ENCODE peak calls at places on chromosomes 2 and 18, in five cellular contexts. One of them, this sample, is unnamed.

GRCh38 chr18:39453882-39454281 is 1888.3 kb upstream of the CELF4 start:
- DNase-seq in colonic mucosa: no peak
- DNase-seq in psoas muscle: no peak
- DNase-seq in stomach: no peak
- DNase-seq in A549: no peak
- DNase-seq in this sample: no peak

GRCh38 chr2:145875011-145875410 is 1355.1 kb upstream of the ZEB2 start:
- DNase-seq in A549: no peak
- DNase-seq in psoas muscle: no peak
- DNase-seq in colonic mucosa: no peak
- DNase-seq in stomach: no peak
- DNase-seq in this sample: no peak

GRCh38 chr2:158561054-158561453 is 104.3 kb downstream of the PKP4 start:
- DNase-seq in colonic mucosa: no peak
- DNase-seq in psoas muscle: no peak
- DNase-seq in A549: no peak
- DNase-seq in stomach: no peak
- DNase-seq in this sample: no peak

GRCh38 chr2:217433522-217433921 is 569.3 kb downstream of the TNS1 start:
- DNase-seq in colonic mucosa: no peak
- DNase-seq in stomach: no peak
- DNase-seq in A549: no peak
- DNase-seq in psoas muscle: no peak
- DNase-seq in this sample: no peak

GRCh38 chr2:223900531-223900930 is 44.6 kb downstream of the WDFY1 start:
- DNase-seq in A549: no peak
- DNase-seq in psoas muscle: no peak
- DNase-seq in stomach: no peak
- DNase-seq in colonic mucosa: no peak
- DNase-seq in this sample: no peak

GRCh38 chr2:222641336-222641735 is 14.6 kb downstream of the FARSB start:
- DNase-seq in colonic mucosa: no peak
- DNase-seq in stomach: no peak
- DNase-seq in A549: no peak
- DNase-seq in psoas muscle: no peak
- DNase-seq in this sample: no peak

GRCh38 chr2:136639651-136640050 is 125.7 kb upstream of the THSD7B start:
- DNase-seq in colonic mucosa: no peak
- DNase-seq in psoas muscle: no peak
- DNase-seq in stomach: no peak
- DNase-seq in A549: no peak
- DNase-seq in this sample: no peak

GRCh38 chr2:237711458-237712150 is 84.2 kb downstream of the LRRFIP1 start:
- DNase-seq in colonic mucosa: no peak
- DNase-seq in A549: no peak
- DNase-seq in stomach: no peak
- DNase-seq in psoas muscle: no peak
- DNase-seq in this sample: no peak

DNA sequence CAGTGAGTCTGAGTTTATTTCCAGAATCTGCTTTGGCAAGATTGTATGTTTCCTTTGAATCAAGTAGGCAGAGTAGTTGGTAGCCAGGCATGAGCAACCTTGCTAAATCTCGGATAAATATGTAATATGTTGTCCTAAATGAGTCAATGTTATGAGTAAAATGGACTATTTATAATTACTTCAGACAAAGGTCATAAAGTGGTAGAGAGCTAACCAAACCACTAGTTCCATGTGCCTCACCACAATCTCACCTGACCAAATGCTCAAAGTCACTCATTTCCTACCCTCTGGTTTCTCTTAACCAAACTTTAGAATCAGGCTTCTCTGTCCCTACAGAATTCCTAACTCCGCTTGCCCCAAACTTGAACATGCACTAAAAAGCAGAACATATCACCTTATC is 261.2 kb upstream of the FSIP2 start:
- DNase-seq in stomach: no peak
- DNase-seq in psoas muscle: no peak
- DNase-seq in A549: no peak
- DNase-seq in colonic mucosa: no peak
- DNase-seq in this sample: no peak
- H3K27ac ChIP-seq in stomach: no peak
- H3K27ac ChIP-seq in psoas muscle: no peak
- H3K27ac ChIP-seq in A549: no peak
- H3K27ac ChIP-seq in colonic mucosa: no peak
- H3K27ac ChIP-seq in this sample: no peak

GRCh38 chr2:198059800-198060199 is 255.4 kb downstream of the PLCL1 start:
- DNase-seq in psoas muscle: no peak
- DNase-seq in colonic mucosa: no peak
- DNase-seq in stomach: no peak
- DNase-seq in A549: no peak
- DNase-seq in this sample: no peak
- H3K27ac ChIP-seq in psoas muscle: no peak
- H3K27ac ChIP-seq in colonic mucosa: no peak
- H3K27ac ChIP-seq in stomach: no peak
- H3K27ac ChIP-seq in A549: no peak
- H3K27ac ChIP-seq in this sample: no peak

GRCh38 chr2:54599326-54599710 is 124.1 kb upstream of the EML6 start:
- DNase-seq in colonic mucosa: no peak
- DNase-seq in A549: no peak
- DNase-seq in stomach: peak
- DNase-seq in psoas muscle: no peak
- DNase-seq in this sample: no peak
- H3K27ac ChIP-seq in colonic mucosa: peak
- H3K27ac ChIP-seq in A549: no peak
- H3K27ac ChIP-seq in stomach: peak
- H3K27ac ChIP-seq in psoas muscle: peak
- H3K27ac ChIP-seq in this sample: no peak

DNA sequence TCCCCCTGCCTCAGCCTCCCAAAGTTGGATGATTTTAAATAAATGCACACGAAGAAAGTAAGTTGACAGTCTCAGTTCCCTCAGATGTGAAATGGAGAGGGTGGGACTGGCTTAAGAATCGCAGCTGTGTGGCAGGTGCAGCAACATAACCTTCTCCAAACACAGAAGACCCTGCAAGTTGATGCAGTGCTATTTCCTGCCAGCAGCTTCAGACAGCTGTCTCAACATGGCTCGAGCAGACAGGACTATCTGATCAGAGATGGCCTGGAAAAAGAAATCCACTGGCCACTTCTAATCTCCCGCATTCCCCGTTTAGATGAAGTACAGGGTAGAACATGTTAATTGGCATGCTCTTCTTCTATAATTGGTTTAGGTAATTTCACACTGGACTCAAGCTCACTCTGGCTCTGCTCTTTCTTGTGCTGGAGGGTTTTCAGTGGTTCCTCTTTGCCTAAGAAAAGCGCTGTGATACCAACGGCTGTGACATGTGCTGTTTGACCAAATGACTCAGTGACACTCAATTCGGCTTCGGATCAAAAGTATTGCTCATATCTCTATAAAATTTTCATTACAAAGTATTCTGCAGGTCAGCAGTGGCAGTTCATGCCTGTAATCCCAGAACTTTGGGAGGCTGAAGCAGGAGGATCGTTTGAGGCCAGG is 40.2 kb downstream of the MYOM1 start:
- DNase-seq in stomach: no peak
- DNase-seq in colonic mucosa: no peak
- DNase-seq in psoas muscle: no peak
- DNase-seq in A549: no peak
- DNase-seq in this sample: no peak
- H3K27ac ChIP-seq in stomach: no peak
- H3K27ac ChIP-seq in colonic mucosa: no peak
- H3K27ac ChIP-seq in psoas muscle: peak
- H3K27ac ChIP-seq in A549: no peak
- H3K27ac ChIP-seq in this sample: no peak

GRCh38 chr2:99636432-99637034 is 146.7 kb upstream of the REV1 start:
- DNase-seq in A549: no peak
- DNase-seq in psoas muscle: peak
- DNase-seq in colonic mucosa: peak
- DNase-seq in stomach: no peak
- DNase-seq in this sample: peak

GRCh38 chr2:99634234-99634633 is 144.4 kb upstream of the REV1 start:
- DNase-seq in A549: no peak
- DNase-seq in colonic mucosa: no peak
- DNase-seq in stomach: no peak
- DNase-seq in psoas muscle: no peak
- DNase-seq in this sample: no peak

GRCh38 chr2:99638791-99639190 is 149.0 kb upstream of the REV1 start:
- DNase-seq in psoas muscle: no peak
- DNase-seq in A549: no peak
- DNase-seq in stomach: no peak
- DNase-seq in colonic mucosa: no peak
- DNase-seq in this sample: no peak

GRCh38 chr2:99635710-99636431 is 146.1 kb upstream of the REV1 start:
- DNase-seq in stomach: no peak
- DNase-seq in A549: no peak
- DNase-seq in psoas muscle: peak
- DNase-seq in colonic mucosa: peak
- DNase-seq in this sample: no peak

DNA sequence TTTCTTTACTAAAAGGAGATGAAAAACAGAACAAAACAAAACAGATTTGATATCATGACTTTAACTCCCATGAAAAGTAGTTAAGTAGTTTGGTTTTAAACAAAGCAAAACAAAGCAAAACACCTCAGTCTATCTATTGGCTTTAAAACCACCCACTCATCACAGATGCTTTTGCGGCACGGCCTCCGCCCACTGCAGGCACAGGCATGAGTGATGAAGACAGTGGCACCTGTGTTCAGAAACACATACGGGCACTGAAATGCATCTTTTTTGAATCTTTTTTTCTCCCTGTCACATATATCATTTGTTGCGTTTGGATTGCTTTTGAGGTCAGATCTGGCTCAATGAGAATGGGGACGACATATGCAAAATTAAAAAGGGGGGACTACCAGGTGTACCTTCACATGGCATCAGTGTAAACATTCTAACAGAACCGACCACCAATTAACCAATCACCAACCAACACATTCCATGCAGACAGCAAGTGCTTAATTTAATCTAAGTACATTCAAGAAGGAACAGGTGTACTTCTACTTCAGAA is 147.4 kb upstream of the REV1 start:
- DNase-seq in stomach: no peak
- DNase-seq in colonic mucosa: no peak
- DNase-seq in psoas muscle: no peak
- DNase-seq in A549: no peak
- DNase-seq in this sample: no peak
- H3K27ac ChIP-seq in stomach: no peak
- H3K27ac ChIP-seq in colonic mucosa: no peak
- H3K27ac ChIP-seq in psoas muscle: peak
- H3K27ac ChIP-seq in A549: no peak
- H3K27ac ChIP-seq in this sample: no peak

GRCh38 chr18:37684590-37684989 is 119.0 kb upstream of the CELF4 start:
- DNase-seq in psoas muscle: no peak
- DNase-seq in stomach: no peak
- DNase-seq in A549: no peak
- DNase-seq in colonic mucosa: no peak
- DNase-seq in this sample: no peak
- H3K27ac ChIP-seq in psoas muscle: no peak
- H3K27ac ChIP-seq in stomach: no peak
- H3K27ac ChIP-seq in A549: no peak
- H3K27ac ChIP-seq in colonic mucosa: no peak
- H3K27ac ChIP-seq in this sample: no peak

DNA sequence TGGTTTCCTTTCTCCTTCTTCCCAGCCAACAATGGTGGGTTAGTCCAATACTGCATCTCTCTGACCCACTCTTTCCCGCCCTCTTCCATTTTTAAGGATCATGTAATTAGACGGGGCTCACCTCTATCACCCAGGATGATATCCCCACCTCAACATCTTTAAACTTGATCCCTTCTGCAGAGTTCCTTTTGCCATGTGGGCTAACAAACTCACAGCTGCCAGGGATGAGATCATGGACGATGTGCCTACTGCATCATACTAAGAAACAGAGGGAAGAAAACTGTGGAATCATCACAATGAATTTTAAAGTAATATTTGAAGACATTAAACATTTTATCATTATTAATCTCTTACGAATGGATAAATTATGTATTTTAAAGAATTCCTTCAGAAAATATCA is 183.5 kb downstream of the RDH14 start:
- DNase-seq in psoas muscle: no peak
- DNase-seq in stomach: no peak
- DNase-seq in colonic mucosa: no peak
- DNase-seq in A549: no peak
- DNase-seq in this sample: no peak
- H3K27ac ChIP-seq in psoas muscle: no peak
- H3K27ac ChIP-seq in stomach: no peak
- H3K27ac ChIP-seq in colonic mucosa: no peak
- H3K27ac ChIP-seq in A549: peak
- H3K27ac ChIP-seq in this sample: no peak

This sample was measured in substantia nigra.